ENCODE peak calls at places on chromosomes 4 and X, in seven cellular contexts. One of them, this sample, is unnamed.

GRCh38 chrX:66632473-66632872 is 6.4 kb downstream of the EDA2R start:
- DNase-seq in occipital lobe: no peak
- DNase-seq in NCI-H510A: no peak
- DNase-seq in adrenal gland: no peak
- DNase-seq in coronary artery: no peak
- DNase-seq in NCI-H2171 treated with DMSO at 0.1 percent for 48 hours: no peak
- DNase-seq in tibial artery: no peak
- DNase-seq in this sample: no peak

GRCh38 chr4:139851133-139851532 is 185.5 kb downstream of the MGST2 start:
- DNase-seq in occipital lobe: no peak
- DNase-seq in NCI-H510A: peak
- DNase-seq in adrenal gland: no peak
- DNase-seq in coronary artery: no peak
- DNase-seq in NCI-H2171 treated with DMSO at 0.1 percent for 48 hours: no peak
- DNase-seq in tibial artery: no peak
- DNase-seq in this sample: no peak

GRCh38 chr4:141763373-141763772 is 127.0 kb downstream of the IL15 start:
- DNase-seq in occipital lobe: no peak
- DNase-seq in NCI-H510A: no peak
- DNase-seq in adrenal gland: no peak
- DNase-seq in coronary artery: no peak
- DNase-seq in NCI-H2171 treated with DMSO at 0.1 percent for 48 hours: no peak
- DNase-seq in tibial artery: no peak
- DNase-seq in this sample: no peak

GRCh38 chrX:124211312-124211942 is 121.0 kb upstream of the TEX13D start:
- DNase-seq in occipital lobe: no peak
- DNase-seq in NCI-H510A: peak
- DNase-seq in adrenal gland: no peak
- DNase-seq in coronary artery: no peak
- DNase-seq in NCI-H2171 treated with DMSO at 0.1 percent for 48 hours: peak
- DNase-seq in tibial artery: no peak
- DNase-seq in this sample: no peak

GRCh38 chrX:23908219-23909003 is 605 bp downstream of the CXorf58 start:
- DNase-seq in occipital lobe: no peak
- DNase-seq in NCI-H510A: no peak
- DNase-seq in adrenal gland: no peak
- DNase-seq in coronary artery: no peak
- DNase-seq in NCI-H2171 treated with DMSO at 0.1 percent for 48 hours: no peak
- DNase-seq in tibial artery: no peak
- DNase-seq in this sample: no peak

GRCh38 chrX:136619889-136620505 is 28.0 kb upstream of the CD40LG start:
- DNase-seq in occipital lobe: no peak
- DNase-seq in NCI-H510A: no peak
- DNase-seq in adrenal gland: no peak
- DNase-seq in coronary artery: no peak
- DNase-seq in NCI-H2171 treated with DMSO at 0.1 percent for 48 hours: no peak
- DNase-seq in tibial artery: no peak
- DNase-seq in this sample: no peak

GRCh38 chrX:13666836-13667235 is 13.9 kb downstream of the TCEANC start:
- DNase-seq in occipital lobe: peak
- DNase-seq in NCI-H510A: no peak
- DNase-seq in adrenal gland: peak
- DNase-seq in coronary artery: no peak
- DNase-seq in NCI-H2171 treated with DMSO at 0.1 percent for 48 hours: no peak
- DNase-seq in tibial artery: no peak
- DNase-seq in this sample: no peak

GRCh38 chr4:90207887-90208454 is 80.8 kb downstream of the CCSER1 start:
- DNase-seq in occipital lobe: no peak
- DNase-seq in NCI-H510A: no peak
- DNase-seq in adrenal gland: no peak
- DNase-seq in coronary artery: no peak
- DNase-seq in NCI-H2171 treated with DMSO at 0.1 percent for 48 hours: no peak
- DNase-seq in tibial artery: no peak
- DNase-seq in this sample: no peak

GRCh38 chr4:170497105-170497504 is 407.3 kb upstream of the AADAT start:
- DNase-seq in occipital lobe: peak
- DNase-seq in NCI-H510A: peak
- DNase-seq in adrenal gland: no peak
- DNase-seq in coronary artery: no peak
- DNase-seq in NCI-H2171 treated with DMSO at 0.1 percent for 48 hours: no peak
- DNase-seq in tibial artery: no peak
- DNase-seq in this sample: no peak

GRCh38 chrX:103063191-103063845 is 653 bp downstream of the BEX1 start:
- DNase-seq in occipital lobe: peak
- DNase-seq in NCI-H510A: peak
- DNase-seq in adrenal gland: peak
- DNase-seq in coronary artery: no peak
- DNase-seq in NCI-H2171 treated with DMSO at 0.1 percent for 48 hours: peak
- DNase-seq in tibial artery: no peak
- DNase-seq in this sample: no peak

GRCh38 chr4:8917321-8917811 is 45.7 kb upstream of the HMX1 start:
- DNase-seq in occipital lobe: no peak
- DNase-seq in NCI-H510A: no peak
- DNase-seq in adrenal gland: no peak
- DNase-seq in coronary artery: peak
- DNase-seq in NCI-H2171 treated with DMSO at 0.1 percent for 48 hours: no peak
- DNase-seq in tibial artery: peak
- DNase-seq in this sample: no peak

GRCh38 chrX:115562492-115562872 is 1.5 kb downstream of the PLS3 start:
- DNase-seq in occipital lobe: no peak
- DNase-seq in NCI-H510A: peak
- DNase-seq in adrenal gland: no peak
- DNase-seq in coronary artery: no peak
- DNase-seq in NCI-H2171 treated with DMSO at 0.1 percent for 48 hours: no peak
- DNase-seq in tibial artery: no peak
- DNase-seq in this sample: no peak

GRCh38 chrX:22922961-22923360 is 76.8 kb upstream of the DDX53 start:
- DNase-seq in occipital lobe: no peak
- DNase-seq in NCI-H510A: no peak
- DNase-seq in adrenal gland: peak
- DNase-seq in coronary artery: no peak
- DNase-seq in NCI-H2171 treated with DMSO at 0.1 percent for 48 hours: no peak
- DNase-seq in tibial artery: no peak
- DNase-seq in this sample: no peak

GRCh38 chrX:155745792-155746191 is 133.0 kb upstream of the TMLHE start:
- DNase-seq in occipital lobe: no peak
- DNase-seq in NCI-H510A: no peak
- DNase-seq in adrenal gland: peak
- DNase-seq in coronary artery: no peak
- DNase-seq in NCI-H2171 treated with DMSO at 0.1 percent for 48 hours: peak
- DNase-seq in tibial artery: no peak
- DNase-seq in this sample: no peak

GRCh38 chr4:77012726-77013125 is 63.1 kb downstream of the CCNI start:
- DNase-seq in occipital lobe: no peak
- DNase-seq in NCI-H510A: no peak
- DNase-seq in adrenal gland: no peak
- DNase-seq in coronary artery: no peak
- DNase-seq in NCI-H2171 treated with DMSO at 0.1 percent for 48 hours: no peak
- DNase-seq in tibial artery: no peak
- DNase-seq in this sample: no peak

GRCh38 chr4:174626310-174627022 is 104.2 kb upstream of the HPGD start:
- DNase-seq in occipital lobe: no peak
- DNase-seq in NCI-H510A: no peak
- DNase-seq in adrenal gland: no peak
- DNase-seq in coronary artery: no peak
- DNase-seq in NCI-H2171 treated with DMSO at 0.1 percent for 48 hours: no peak
- DNase-seq in tibial artery: no peak
- DNase-seq in this sample: no peak

GRCh38 chr4:177441061-177441802 is 1.0 kb downstream of the AGA start:
- DNase-seq in occipital lobe: peak
- DNase-seq in NCI-H510A: no peak
- DNase-seq in adrenal gland: no peak
- DNase-seq in coronary artery: no peak
- DNase-seq in NCI-H2171 treated with DMSO at 0.1 percent for 48 hours: peak
- DNase-seq in tibial artery: no peak
- DNase-seq in this sample: no peak

GRCh38 chr4:61984260-61984909 is 784.3 kb downstream of the ADGRL3 start:
- DNase-seq in occipital lobe: no peak
- DNase-seq in NCI-H510A: no peak
- DNase-seq in adrenal gland: no peak
- DNase-seq in coronary artery: no peak
- DNase-seq in NCI-H2171 treated with DMSO at 0.1 percent for 48 hours: no peak
- DNase-seq in tibial artery: no peak
- DNase-seq in this sample: no peak

GRCh38 chrX:154401045-154401799 is 3.0 kb downstream of the RPL10 start:
- DNase-seq in occipital lobe: no peak
- DNase-seq in NCI-H510A: no peak
- DNase-seq in adrenal gland: no peak
- DNase-seq in coronary artery: no peak
- DNase-seq in NCI-H2171 treated with DMSO at 0.1 percent for 48 hours: no peak
- DNase-seq in tibial artery: no peak
- DNase-seq in this sample: no peak

GRCh38 chr4:99856166-99856565 is 38.1 kb downstream of the LAMTOR3 start:
- DNase-seq in occipital lobe: no peak
- DNase-seq in NCI-H510A: no peak
- DNase-seq in adrenal gland: peak
- DNase-seq in coronary artery: no peak
- DNase-seq in NCI-H2171 treated with DMSO at 0.1 percent for 48 hours: no peak
- DNase-seq in tibial artery: no peak
- DNase-seq in this sample: no peak

GRCh38 chrX:131818297-131818936 is 204.7 kb upstream of the STK26 start:
- DNase-seq in occipital lobe: no peak
- DNase-seq in NCI-H510A: no peak
- DNase-seq in adrenal gland: no peak
- DNase-seq in coronary artery: no peak
- DNase-seq in NCI-H2171 treated with DMSO at 0.1 percent for 48 hours: no peak
- DNase-seq in tibial artery: no peak
- DNase-seq in this sample: no peak

GRCh38 chr4:7392438-7393374 is 42.0 kb downstream of the PSAPL1 start:
- DNase-seq in occipital lobe: no peak
- DNase-seq in NCI-H510A: no peak
- DNase-seq in adrenal gland: no peak
- DNase-seq in coronary artery: peak
- DNase-seq in NCI-H2171 treated with DMSO at 0.1 percent for 48 hours: no peak
- DNase-seq in tibial artery: peak
- DNase-seq in this sample: peak

GRCh38 chrX:70455366-70456202 is 10.9 kb downstream of the DLG3 start:
- DNase-seq in occipital lobe: no peak
- DNase-seq in NCI-H510A: peak
- DNase-seq in adrenal gland: no peak
- DNase-seq in coronary artery: no peak
- DNase-seq in NCI-H2171 treated with DMSO at 0.1 percent for 48 hours: peak
- DNase-seq in tibial artery: no peak
- DNase-seq in this sample: no peak

GRCh38 chr4:84028340-84028739 is 470.8 kb downstream of the NKX6-1 start:
- DNase-seq in occipital lobe: no peak
- DNase-seq in NCI-H510A: no peak
- DNase-seq in adrenal gland: no peak
- DNase-seq in coronary artery: no peak
- DNase-seq in NCI-H2171 treated with DMSO at 0.1 percent for 48 hours: no peak
- DNase-seq in tibial artery: no peak
- DNase-seq in this sample: no peak

GRCh38 chr4:52550186-52550585 is 108.9 kb downstream of the USP46 start:
- DNase-seq in occipital lobe: no peak
- DNase-seq in NCI-H510A: no peak
- DNase-seq in adrenal gland: no peak
- DNase-seq in coronary artery: no peak
- DNase-seq in NCI-H2171 treated with DMSO at 0.1 percent for 48 hours: no peak
- DNase-seq in tibial artery: no peak
- DNase-seq in this sample: no peak

GRCh38 chr4:101451086-101451485 is 103.8 kb upstream of the PPP3CA start:
- DNase-seq in occipital lobe: no peak
- DNase-seq in NCI-H510A: no peak
- DNase-seq in adrenal gland: no peak
- DNase-seq in coronary artery: no peak
- DNase-seq in NCI-H2171 treated with DMSO at 0.1 percent for 48 hours: no peak
- DNase-seq in tibial artery: no peak
- DNase-seq in this sample: no peak

GRCh38 chr4:62495039-62495438 is 1294.9 kb downstream of the ADGRL3 start:
- DNase-seq in occipital lobe: no peak
- DNase-seq in NCI-H510A: no peak
- DNase-seq in adrenal gland: no peak
- DNase-seq in coronary artery: no peak
- DNase-seq in NCI-H2171 treated with DMSO at 0.1 percent for 48 hours: no peak
- DNase-seq in tibial artery: no peak
- DNase-seq in this sample: no peak

GRCh38 chr4:109041463-109041862 is 261.0 kb downstream of the COL25A1 start:
- DNase-seq in occipital lobe: no peak
- DNase-seq in NCI-H510A: no peak
- DNase-seq in adrenal gland: no peak
- DNase-seq in coronary artery: no peak
- DNase-seq in NCI-H2171 treated with DMSO at 0.1 percent for 48 hours: no peak
- DNase-seq in tibial artery: no peak
- DNase-seq in this sample: no peak

GRCh38 chrX:155819966-155820491 is 61.1 kb upstream of the VAMP7 start:
- DNase-seq in occipital lobe: no peak
- DNase-seq in NCI-H510A: no peak
- DNase-seq in adrenal gland: peak
- DNase-seq in coronary artery: no peak
- DNase-seq in NCI-H2171 treated with DMSO at 0.1 percent for 48 hours: peak
- DNase-seq in tibial artery: peak
- DNase-seq in this sample: peak

GRCh38 chr4:52914051-52914605 is 52.0 kb downstream of the RASL11B start:
- DNase-seq in occipital lobe: no peak
- DNase-seq in NCI-H510A: no peak
- DNase-seq in adrenal gland: peak
- DNase-seq in coronary artery: no peak
- DNase-seq in NCI-H2171 treated with DMSO at 0.1 percent for 48 hours: no peak
- DNase-seq in tibial artery: no peak
- DNase-seq in this sample: no peak

GRCh38 chr4:35975617-35976355 is 268.5 kb downstream of the ARAP2 start:
- DNase-seq in occipital lobe: no peak
- DNase-seq in NCI-H510A: no peak
- DNase-seq in adrenal gland: no peak
- DNase-seq in coronary artery: no peak
- DNase-seq in NCI-H2171 treated with DMSO at 0.1 percent for 48 hours: no peak
- DNase-seq in tibial artery: no peak
- DNase-seq in this sample: no peak

GRCh38 chrX:23937100-23937499 is 29.3 kb downstream of the CXorf58 start:
- DNase-seq in occipital lobe: no peak
- DNase-seq in NCI-H510A: no peak
- DNase-seq in adrenal gland: no peak
- DNase-seq in coronary artery: no peak
- DNase-seq in NCI-H2171 treated with DMSO at 0.1 percent for 48 hours: peak
- DNase-seq in tibial artery: no peak
- DNase-seq in this sample: no peak

GRCh38 chr4:109876634-109877265 is 28.8 kb downstream of the LRIT3 start:
- DNase-seq in occipital lobe: no peak
- DNase-seq in NCI-H510A: no peak
- DNase-seq in adrenal gland: no peak
- DNase-seq in coronary artery: no peak
- DNase-seq in NCI-H2171 treated with DMSO at 0.1 percent for 48 hours: no peak
- DNase-seq in tibial artery: no peak
- DNase-seq in this sample: no peak

GRCh38 chr4:57078685-57079521 is 31.3 kb downstream of the IGFBP7 start:
- DNase-seq in occipital lobe: no peak
- DNase-seq in NCI-H510A: peak
- DNase-seq in adrenal gland: no peak
- DNase-seq in coronary artery: no peak
- DNase-seq in NCI-H2171 treated with DMSO at 0.1 percent for 48 hours: peak
- DNase-seq in tibial artery: no peak
- DNase-seq in this sample: no peak

GRCh38 chr4:38371391-38371851 is 292.6 kb upstream of the KLF3 start:
- DNase-seq in occipital lobe: no peak
- DNase-seq in NCI-H510A: no peak
- DNase-seq in adrenal gland: peak
- DNase-seq in coronary artery: no peak
- DNase-seq in NCI-H2171 treated with DMSO at 0.1 percent for 48 hours: no peak
- DNase-seq in tibial artery: no peak
- DNase-seq in this sample: no peak

GRCh38 chrX:134603806-134604700 is 54.2 kb downstream of the PLAC1 start:
- DNase-seq in occipital lobe: no peak
- DNase-seq in NCI-H510A: no peak
- DNase-seq in adrenal gland: peak
- DNase-seq in coronary artery: no peak
- DNase-seq in NCI-H2171 treated with DMSO at 0.1 percent for 48 hours: peak
- DNase-seq in tibial artery: no peak
- DNase-seq in this sample: no peak

GRCh38 chr4:88021824-88022223 is 14.4 kb downstream of the PKD2 start:
- DNase-seq in occipital lobe: no peak
- DNase-seq in NCI-H510A: no peak
- DNase-seq in adrenal gland: no peak
- DNase-seq in coronary artery: no peak
- DNase-seq in NCI-H2171 treated with DMSO at 0.1 percent for 48 hours: no peak
- DNase-seq in tibial artery: no peak
- DNase-seq in this sample: no peak

This sample was measured in sciatic nerve.